ENCODE peak calls at places on chromosomes 16 and 17, in four cellular contexts. G, Z, T and M are unnamed samples.

GRCh38 chr16:66641387-66641786 is 36.9 kb downstream of the CMTM3 start:
- DNase-seq in G (no peak), T (no peak), Z (no peak), M (no peak)

GRCh38 chr16:85616608-85617311 is 3.6 kb downstream of the GSE1 start:
- DNase-seq in T (peak), Z (no peak), G (no peak), M (no peak)

GRCh38 chr16:84557504-84557903 is 53.0 kb upstream of the MEAK7 start:
- DNase-seq in T (no peak), Z (no peak), G (no peak), M (no peak)

GRCh38 chr16:75289189-75289588 is 37.8 kb upstream of the BCAR1 start:
- DNase-seq in G (peak), Z (peak), T (no peak), M (peak)

GRCh38 chr17:35543856-35544255 is 6.4 kb upstream of the SLFN12L start:
- DNase-seq in Z (peak), G (no peak), T (no peak), M (no peak)

GRCh38 chr17:28317965-28318758 is 838 bp upstream of the TMEM97 start:
- DNase-seq in T (no peak), G (peak), Z (no peak), M (no peak)

GRCh38 chr16:66563574-66564334 is 2.5 kb upstream of the CMTM1 start:
- DNase-seq in G (no peak), Z (no peak), T (no peak), M (no peak)

GRCh38 chr17:73410586-73411329 is 99.0 kb upstream of the CDC42EP4 start:
- DNase-seq in Z (no peak), G (peak), T (no peak), M (no peak)

GRCh38 chr17:80252871-80253270 is 7.8 kb upstream of the RNF213 start:
- DNase-seq in G (peak), T (peak), Z (peak), M (no peak)

GRCh38 chr16:72015124-72015523 is 6.6 kb downstream of the DHODH start:
- DNase-seq in G (no peak), T (no peak), Z (no peak), M (no peak)

GRCh38 chr17:76515291-76515949 is 14.2 kb upstream of the RHBDF2 start:
- DNase-seq in G (peak), T (peak), Z (no peak), M (no peak)

GRCh38 chr17:76039121-76039520 is 12.0 kb upstream of the EVPL start:
- DNase-seq in Z (no peak), T (no peak), G (no peak), M (no peak)

GRCh38 chr17:3973498-3974137 is 9.4 kb upstream of the ATP2A3 start:
- DNase-seq in Z (no peak), T (no peak), G (no peak), M (no peak)

GRCh38 chr16:21950782-21951521 is 2.2 kb upstream of the UQCRC2 start:
- DNase-seq in T (no peak), G (peak), Z (peak), M (no peak)

GRCh38 chr16:48420437-48420836 is 35.2 kb upstream of the SIAH1 start:
- DNase-seq in T (no peak), G (no peak), Z (no peak), M (no peak)

GRCh38 chr17:48915459-48916282 is 7.5 kb downstream of the UBE2Z start:
- DNase-seq in T (no peak), G (peak), Z (peak), M (peak)

GRCh38 chr17:19933221-19933620 is 44.4 kb downstream of the AKAP10 start:
- DNase-seq in Z (no peak), G (no peak), T (no peak), M (no peak)

GRCh38 chr17:63843387-63844292 is 1.2 kb upstream of the SMARCD2 start:
- DNase-seq in G (peak), T (no peak), Z (peak), M (no peak)

GRCh38 chr17:49717371-49717841 is 9.6 kb upstream of the SLC35B1 start:
- DNase-seq in G (no peak), Z (no peak), T (no peak), M (no peak)